ENCODE peak calls at places on chromosomes 16 and 17, in four cellular contexts. X is H7, Q is RWPE1, A is NCI-H460. T is an unnamed sample.

GRCh38 chr17:27959382-27959709 is 66.2 kb upstream of the LYRM9 start:
- DNase-seq in X (no peak), Q (peak; percentile 13), A (no peak), T (no peak)

GRCh38 chr17:42720996-42721583 is 23.8 kb downstream of the EZH1 start:
- DNase-seq in X (peak; percentile 67), Q (peak; percentile 53), A (peak; percentile 63), T (no peak)

GRCh38 chr17:77282524-77283515 is 142.1 kb downstream of the SEC14L1 start:
- DNase-seq in X (peak; percentile 70), Q (no peak), A (no peak), T (peak; percentile 70)

GRCh38 chr17:79905832-79906231 is 66.6 kb upstream of the CBX4 start:
- DNase-seq in X (no peak), Q (no peak), A (no peak), T (no peak)

GRCh38 chr17:58382108-58382884 is 30.3 kb upstream of the SUPT4H1 start:
- DNase-seq in X (no peak), Q (no peak), A (no peak), T (no peak)

GRCh38 chr16:70522216-70523000 is 946 bp downstream of the COG4 start:
- DNase-seq in X (no peak), Q (no peak), A (no peak), T (no peak)

GRCh38 chr16:85955566-85955965 is 56.6 kb downstream of the IRF8 start:
- DNase-seq in X (no peak), Q (no peak), A (no peak), T (no peak)

GRCh38 chr17:49130891-49131290 is 1.7 kb upstream of the B4GALNT2 start:
- DNase-seq in X (no peak), Q (no peak), A (no peak), T (no peak)

GRCh38 chr17:36661047-36661666 is 59.8 kb downstream of the MRM1 start:
- DNase-seq in X (no peak), Q (no peak), A (no peak), T (no peak)

GRCh38 chr16:2474877-2475412 is at the start of gene TBC1D24:
- DNase-seq in X (peak; percentile 100), Q (peak; percentile 97), A (peak; percentile 80), T (peak; percentile 86)

GRCh38 chr16:11585460-11586374 is 1.0 kb downstream of the LITAF start:
- DNase-seq in X (peak; percentile 66), Q (peak; percentile 20), A (no peak), T (no peak)

T was measured in H9.